ENCODE peak calls at places on chromosome 3, in nine cellular contexts. E, I, P, L, U, M, F, N and A are unnamed samples.

GRCh38 chr3:134374791-134375541 is 719 bp upstream of the AMOTL2 start:
- DNase-seq in E (peak), I (peak), P (peak), L (no peak), U (no peak), M (no peak), F (peak), N (peak), A (peak)

GRCh38 chr3:44685128-44685800 is 27.2 kb upstream of the ZNF502 start:
- DNase-seq in E (no peak), I (peak), P (no peak), L (no peak), U (peak), M (peak), F (peak), N (peak), A (no peak)

GRCh38 chr3:165837058-165837525 is at the start of gene BCHE:
- DNase-seq in E (peak), I (peak), P (no peak), L (no peak), U (no peak), M (no peak), F (no peak), N (no peak), A (no peak)

GRCh38 chr3:65114041-65114440 is 426.2 kb upstream of the ADAMTS9 start:
- DNase-seq in E (no peak), I (no peak), P (no peak), L (no peak), U (no peak), M (no peak), F (no peak), N (no peak), A (no peak)

GRCh38 chr3:150371741-150372254 is 36.3 kb upstream of the TSC22D2 start:
- DNase-seq in E (peak), I (peak), P (peak), L (peak), U (no peak), M (peak), F (peak), N (no peak), A (peak)

GRCh38 chr3:27960133-27960532 is 238.0 kb upstream of the EOMES start:
- DNase-seq in E (no peak), I (no peak), P (peak), L (peak), U (no peak), M (no peak), F (peak), N (no peak), A (peak)

GRCh38 chr3:178602864-178603263 is 66.6 kb downstream of the KCNMB2 start:
- DNase-seq in E (no peak), I (no peak), P (no peak), L (no peak), U (no peak), M (no peak), F (no peak), N (no peak), A (no peak)

GRCh38 chr3:171347017-171347979 is 112.9 kb downstream of the TNIK start:
- DNase-seq in E (no peak), I (peak), P (no peak), L (no peak), U (no peak), M (no peak), F (peak), N (no peak), A (no peak)

GRCh38 chr3:14925729-14926591 is 21.4 kb upstream of the NR2C2 start:
- DNase-seq in E (peak), I (peak), P (peak), L (peak), U (no peak), M (peak), F (peak), N (peak), A (peak)

GRCh38 chr3:128360243-128360642 is 106.4 kb downstream of the DNAJB8 start:
- DNase-seq in E (no peak), I (peak), P (no peak), L (no peak), U (no peak), M (no peak), F (peak), N (no peak), A (no peak)

GRCh38 chr3:102360211-102360610 is 74.6 kb upstream of the ZPLD1 start:
- DNase-seq in E (no peak), I (peak), P (no peak), L (no peak), U (no peak), M (no peak), F (no peak), N (no peak), A (no peak)

GRCh38 chr3:71219744-71220638 is 363.5 kb downstream of the FOXP1 start:
- DNase-seq in E (no peak), I (no peak), P (no peak), L (no peak), U (no peak), M (no peak), F (no peak), N (peak), A (no peak)